ENCODE peak calls at places on chromosomes 7 and 10, in seven cellular contexts. H is activated CD8-positive, alpha-beta T cell treated with anti-CD3 and anti-CD28 coated beads for 36 hours; N is fibroblast of mammary gland; Y is fibroblast of villous mesenchyme; W is coronary artery; M is A549; T is WERI-Rb-1. P is an unnamed sample.

GRCh38 chr7:49099587-49100326 is 175.4 kb downstream of the CDC14C start:
- DNase-seq in W (no peak), N (no peak), T (peak; percentile 18), H (no peak), Y (peak; percentile 3), M (peak; percentile 3), P (no peak)

GRCh38 chr10:118983263-118983662 is 46.3 kb upstream of the NANOS1 start:
- DNase-seq in W (no peak), M (no peak), Y (peak; percentile 23), T (peak; percentile 37), H (no peak), N (no peak), P (no peak)

GRCh38 chr7:46486264-46487206 is 565.5 kb upstream of the IGFBP3 start:
- DNase-seq in Y (peak; percentile 95), M (peak; percentile 40), H (no peak), N (peak; percentile 93), W (peak; percentile 77), T (no peak), P (peak; percentile 20)

GRCh38 chr10:102644066-102644645 is at the start of gene TRIM8:
- DNase-seq in N (peak; percentile 31), Y (no peak), M (peak; percentile 61), W (no peak), T (peak; percentile 44), H (peak; percentile 70), P (no peak)

GRCh38 chr7:42143605-42144252 is 93.3 kb downstream of the GLI3 start:
- DNase-seq in W (no peak), Y (peak; percentile 36), M (no peak), T (no peak), H (no peak), N (peak; percentile 74), P (no peak)

GRCh38 chr7:149427096-149427680 is 33.7 kb downstream of the ZNF777 start:
- DNase-seq in T (peak; percentile 69), M (no peak), W (no peak), Y (no peak), H (no peak), N (no peak), P (no peak)

GRCh38 chr10:129120441-129120840 is 346.6 kb upstream of the MGMT start:
- DNase-seq in N (no peak), W (no peak), M (no peak), H (no peak), Y (no peak), T (peak; percentile 69), P (no peak)

GRCh38 chr10:62514079-62514693 is 140.0 kb downstream of the ZNF365 start:
- DNase-seq in T (no peak), H (no peak), Y (peak; percentile 34), M (no peak), W (no peak), N (peak; percentile 18), P (no peak)

GRCh38 chr10:72006026-72006425 is 41.8 kb downstream of the CHST3 start:
- DNase-seq in H (no peak), W (no peak), T (no peak), M (no peak), N (no peak), Y (no peak), P (no peak)

GRCh38 chr7:147400221-147400689 is 1190.3 kb upstream of the C7orf33 start:
- DNase-seq in M (no peak), Y (no peak), W (no peak), T (no peak), H (no peak), N (peak; percentile 69), P (no peak)

GRCh38 chr7:151251926-151252835 is 3.7 kb upstream of the SMARCD3 start:
- DNase-seq in H (no peak), M (peak; percentile 67), T (peak; percentile 85), W (no peak), N (peak; percentile 57), Y (peak; percentile 74), P (peak; percentile 49)

GRCh38 chr7:88095-88926 is 104.1 kb upstream of the FAM20C start:
- DNase-seq in N (no peak), M (no peak), Y (no peak), H (no peak), W (peak; percentile 55), T (peak; percentile 76), P (no peak)

GRCh38 chr7:74482629-74483401 is 29.1 kb downstream of the GTF2IRD1 start:
- DNase-seq in N (peak; percentile 97), M (peak; percentile 94), H (no peak), Y (peak; percentile 99), W (no peak), T (no peak), P (peak; percentile 84)

GRCh38 chr10:124092270-124093075 is 925 bp downstream of the CHST15 start:
- DNase-seq in M (peak; percentile 39), N (no peak), H (peak; percentile 67), T (peak; percentile 66), W (peak; percentile 78), Y (peak; percentile 46), P (no peak)

GRCh38 chr7:27520828-27521790 is 141.6 kb downstream of the HIBADH start:
- DNase-seq in H (no peak), W (no peak), T (no peak), N (peak; percentile 87), Y (peak; percentile 90), M (no peak), P (peak; percentile 75)

GRCh38 chr10:76583711-76584161 is 1053.9 kb downstream of the KCNMA1 start:
- DNase-seq in W (no peak), Y (peak; percentile 69), N (peak; percentile 80), T (no peak), H (no peak), M (peak; percentile 73), P (peak; percentile 63)

GRCh38 chr7:157605638-157606037 is 268.8 kb downstream of the DNAJB6 start:
- DNase-seq in N (no peak), H (no peak), M (no peak), W (no peak), T (no peak), Y (no peak), P (no peak)

GRCh38 chr7:111855161-111855841 is 293.0 kb upstream of the IMMP2L start:
- DNase-seq in T (peak; percentile 54), W (no peak), N (peak; percentile 82), H (peak; percentile 16), M (peak; percentile 58), Y (peak; percentile 72), P (peak; percentile 47)

GRCh38 chr7:158975526-158976467 is 119.4 kb downstream of the DYNC2I1 start:
- DNase-seq in T (peak; percentile 51), M (no peak), Y (no peak), W (no peak), H (peak; percentile 77), N (peak; percentile 8), P (no peak)

GRCh38 chr10:112565434-112566053 is 118.5 kb downstream of the VTI1A start:
- DNase-seq in Y (peak; percentile 77), N (peak; percentile 76), W (no peak), T (peak; percentile 51), M (peak; percentile 81), H (peak; percentile 42), P (peak; percentile 40)

GRCh38 chr7:139567647-139568345 is 44.3 kb downstream of the CLEC2L start:
- DNase-seq in H (no peak), W (peak; percentile 38), Y (no peak), M (no peak), T (no peak), N (no peak), P (no peak)

GRCh38 chr7:889025-889390 is 12.7 kb downstream of the GET4 start:
- DNase-seq in Y (no peak), N (no peak), M (no peak), H (no peak), W (no peak), T (no peak), P (no peak)

GRCh38 chr10:112554263-112554662 is 107.2 kb downstream of the VTI1A start:
- DNase-seq in T (no peak), W (no peak), Y (no peak), N (no peak), M (no peak), H (no peak), P (no peak)

GRCh38 chr7:143321734-143322133 is 5.8 kb downstream of the CLCN1 start:
- DNase-seq in H (peak; percentile 27), M (peak; percentile 24), Y (no peak), N (no peak), W (no peak), T (no peak), P (no peak)
- TF ChIP-seq CTCF in H (no peak), M (peak; percentile 32), Y (peak; percentile 9), N (no peak), W (no peak), T (peak; percentile 40), P (no peak)

GRCh38 chr10:104614245-104614831 is 26.8 kb upstream of the SORCS3 start:
- DNase-seq in Y (no peak), H (peak; percentile 61), N (peak; percentile 38), W (no peak), M (peak; percentile 38), T (peak; percentile 46), P (no peak)
- TF ChIP-seq CTCF in Y (peak; percentile 41), H (peak; percentile 68), N (peak; percentile 67), W (no peak), M (peak; percentile 45), T (peak; percentile 57), P (peak; percentile 40)

GRCh38 chr7:106883627-106884026 is 18.5 kb downstream of the PIK3CG start:
- DNase-seq in H (no peak), N (no peak), T (no peak), Y (no peak), M (no peak), W (no peak), P (no peak)
- TF ChIP-seq CTCF in H (no peak), N (no peak), T (no peak), Y (no peak), M (no peak), W (no peak), P (no peak)

GRCh38 chr7:6262206-6262605 is 10.2 kb downstream of the CYTH3 start:
- DNase-seq in M (no peak), W (no peak), Y (no peak), T (no peak), H (no peak), N (no peak), P (no peak)
- TF ChIP-seq CTCF in M (no peak), W (no peak), Y (no peak), T (no peak), H (no peak), N (no peak), P (no peak)

GRCh38 chr10:59805043-59805442 is 51.8 kb upstream of the MRLN start:
- DNase-seq in N (peak; percentile 8), W (no peak), T (peak; percentile 73), Y (no peak), H (peak; percentile 35), M (peak; percentile 48), P (no peak)
- TF ChIP-seq CTCF in N (peak; percentile 41), W (no peak), T (peak; percentile 83), Y (peak; percentile 56), H (peak; percentile 55), M (no peak), P (peak; percentile 19)

GRCh38 chr10:7285545-7286322 is 125.1 kb downstream of the SFMBT2 start:
- DNase-seq in N (no peak), T (no peak), W (no peak), H (no peak), M (no peak), Y (no peak), P (no peak)
- TF ChIP-seq CTCF in N (no peak), T (no peak), W (no peak), H (no peak), M (no peak), Y (no peak), P (no peak)

P was measured in AG09319.